ENCODE peak calls at places on chromosomes 5 and 9, in ten cellular contexts. E is substantia nigra, G is activated T-cell treated with anti-CD3 and anti-CD28 coated beads for 1 hour, Y is mesendoderm, N is H9, I is RPMI7951, H is endothelial cell, X is left ventricle myocardium inferior, M is NCI-H1436, Z is NCI-H146. J is an unnamed sample.

GRCh38 chr9:83106272-83106671 is 43.3 kb upstream of the RASEF start:
- DNase-seq in E (no peak), G (no peak), Y (peak), N (no peak), I (peak), H (no peak), X (no peak), M (no peak), Z (no peak), J (no peak)

GRCh38 chr5:174618589-174618988 is 105.8 kb upstream of the MSX2 start:
- DNase-seq in E (no peak), G (no peak), Y (peak), N (no peak), I (no peak), H (no peak), X (no peak), M (no peak), Z (no peak), J (no peak)

GRCh38 chr5:178537467-178538381 is 52.5 kb downstream of the COL23A1 start:
- DNase-seq in E (no peak), G (no peak), Y (peak), N (no peak), I (no peak), H (no peak), X (no peak), M (no peak), Z (no peak), J (no peak)

GRCh38 chr5:4295663-4296339 is 700.2 kb downstream of the IRX1 start:
- DNase-seq in E (peak), G (no peak), Y (peak), N (peak), I (no peak), H (peak), X (no peak), M (no peak), Z (no peak), J (peak)

GRCh38 chr5:1724822-1725602 is 74.6 kb downstream of the MRPL36 start:
- DNase-seq in E (no peak), G (no peak), Y (peak), N (peak), I (peak), H (peak), X (no peak), M (no peak), Z (no peak), J (peak)

GRCh38 chr5:115471674-115472073 is 72.9 kb downstream of the FEM1C start:
- DNase-seq in E (no peak), G (no peak), Y (no peak), N (no peak), I (peak), H (no peak), X (peak), M (no peak), Z (no peak), J (no peak)

GRCh38 chr5:55603947-55604346 is 69.2 kb upstream of the PLPP1 start:
- DNase-seq in E (peak), G (no peak), Y (no peak), N (no peak), I (peak), H (no peak), X (no peak), M (no peak), Z (no peak), J (no peak)

GRCh38 chr9:35844628-35845301 is 15.7 kb downstream of the TMEM8B start:
- DNase-seq in E (peak), G (no peak), Y (peak), N (no peak), I (peak), H (no peak), X (no peak), M (no peak), Z (no peak), J (no peak)

GRCh38 chr5:10563940-10564837 is at the start of gene ANKRD33B:
- DNase-seq in E (no peak), G (peak), Y (peak), N (peak), I (peak), H (peak), X (peak), M (peak), Z (peak), J (peak)

GRCh38 chr9:134690946-134691694 is 49.5 kb downstream of the COL5A1 start:
- DNase-seq in E (no peak), G (no peak), Y (no peak), N (no peak), I (no peak), H (no peak), X (peak), M (no peak), Z (no peak), J (no peak)

J was measured in WTC11.